ENCODE peak calls at places on chromosomes 16 and 17, in ten cellular contexts. V is prostate gland, T is H9, A is ascending aorta, O is uterus, F is heart left ventricle, H is OCI-LY7, D is body of pancreas, C is ovary, J is GM23248. W is an unnamed sample. For H3K4me1, the result is how much of the 10 kb centered on the place peaks cover.

GRCh38 chr17:14672830-14673229 is 371.9 kb downstream of the HS3ST3B1 start:
- DNase-seq in C (no peak), T (no peak), A (no peak), O (no peak), V (no peak), F (no peak), H (no peak), D (peak), J (peak), W (peak)

GRCh38 chr17:49337900-49338299 is 24.1 kb downstream of the ZNF652 start:
- DNase-seq in D (no peak), H (no peak), A (no peak), V (no peak), C (peak), F (no peak), O (peak), J (peak), T (no peak), W (no peak)

GRCh38 chr17:18181358-18181757 is 2.3 kb upstream of the ALKBH5 start:
- DNase-seq in C (peak), F (no peak), A (no peak), H (no peak), O (peak), T (no peak), J (peak), D (no peak), V (no peak), W (no peak)

GRCh38 chr16:83113317-83113716 is 486.5 kb downstream of the CDH13 start:
- DNase-seq in A (no peak), F (no peak), C (no peak), O (no peak), J (peak), V (no peak), T (peak), D (no peak), H (peak), W (no peak)

GRCh38 chr17:81129711-81130367 is 35.5 kb upstream of the PVALEF start:
- DNase-seq in O (no peak), D (no peak), T (no peak), C (no peak), F (no peak), V (no peak), H (no peak), A (no peak), J (no peak), W (no peak)

GRCh38 chr17:31745964-31746650 is 112.9 kb downstream of the COPRS start:
- DNase-seq in J (no peak), A (no peak), H (no peak), O (no peak), V (no peak), T (no peak), F (no peak), D (no peak), C (no peak), W (no peak)

GRCh38 chr16:69626256-69626655 is 60.5 kb downstream of the NFAT5 start:
- DNase-seq in J (peak), T (no peak), V (no peak), H (no peak), C (no peak), F (no peak), D (no peak), O (no peak), A (no peak), W (peak)

GRCh38 chr16:56354746-56355145 is 70.6 kb downstream of the AMFR start:
- DNase-seq in C (peak), F (peak), T (no peak), J (no peak), H (no peak), O (peak), D (no peak), A (no peak), V (no peak), W (no peak)

GRCh38 chr16:31006086-31006385 is 4.4 kb downstream of the STX1B start:
- DNase-seq in A (no peak), T (no peak), F (no peak), J (no peak), C (no peak), H (no peak), O (no peak), V (no peak), D (no peak), W (no peak)

GRCh38 chr17:78374631-78375274 is 3.7 kb upstream of the PGS1 start:
- DNase-seq in H (no peak), C (no peak), F (no peak), O (no peak), V (no peak), A (no peak), J (peak), D (no peak), T (peak), W (peak)

GRCh38 chr17:76755285-76755684 is 17.4 kb downstream of the MFSD11 start:
- DNase-seq in O (no peak), F (no peak), V (no peak), T (no peak), D (no peak), J (no peak), A (no peak), C (no peak), H (no peak), W (no peak)

GRCh38 chr16:47162670-47163420 is 19.1 kb upstream of the NETO2 start:
- DNase-seq in T (no peak), O (no peak), J (no peak), F (no peak), D (no peak), A (no peak), C (no peak), H (no peak), V (no peak), W (no peak)

GRCh38 chr17:80941743-80942211 is 49.9 kb upstream of the CHMP6 start:
- DNase-seq in A (no peak), F (no peak), T (no peak), J (peak), O (peak), V (no peak), C (peak), H (no peak), D (no peak), W (no peak)

DNA sequence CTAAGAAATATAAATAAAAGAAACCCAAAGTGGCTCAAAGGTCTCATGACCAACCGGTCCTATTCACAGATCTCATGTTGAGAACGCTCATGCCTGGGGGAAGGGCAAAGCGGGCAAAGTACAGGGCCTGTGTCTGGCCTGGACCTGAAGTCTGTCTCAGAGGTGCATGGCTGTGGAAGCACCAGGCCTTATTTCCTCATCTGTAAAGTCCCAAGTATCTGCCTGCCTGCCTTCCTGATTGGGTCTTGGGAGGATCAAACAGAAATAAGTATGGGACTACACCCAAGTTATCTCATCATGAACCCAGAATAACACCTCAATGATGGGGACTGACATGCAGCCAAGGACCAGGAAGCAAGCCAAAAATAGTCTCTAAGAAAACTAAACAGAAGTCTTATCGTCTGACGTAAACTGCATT is 14.2 kb downstream of the AXIN2 start:
- DNase-seq in V (peak), H (no peak), T (no peak), C (no peak), J (no peak), D (peak), O (peak), A (no peak), F (no peak), W (no peak)
- H3K4me1 ChIP-seq in V (under half), H (under half), T (under half), C (under half), J (under half), D (under half), O (under half), A (under half), F (half or more), W (under half)

GRCh38 chr17:40458001-40458791 is 14.9 kb downstream of the IGFBP4 start:
- DNase-seq in D (peak), T (no peak), V (no peak), C (peak), H (no peak), O (peak), J (peak), A (no peak), F (no peak), W (peak)
- H3K27ac ChIP-seq in D (peak), T (no peak), V (no peak), C (no peak), H (no peak), O (peak), J (peak), A (no peak), F (no peak), W (no peak)

DNA sequence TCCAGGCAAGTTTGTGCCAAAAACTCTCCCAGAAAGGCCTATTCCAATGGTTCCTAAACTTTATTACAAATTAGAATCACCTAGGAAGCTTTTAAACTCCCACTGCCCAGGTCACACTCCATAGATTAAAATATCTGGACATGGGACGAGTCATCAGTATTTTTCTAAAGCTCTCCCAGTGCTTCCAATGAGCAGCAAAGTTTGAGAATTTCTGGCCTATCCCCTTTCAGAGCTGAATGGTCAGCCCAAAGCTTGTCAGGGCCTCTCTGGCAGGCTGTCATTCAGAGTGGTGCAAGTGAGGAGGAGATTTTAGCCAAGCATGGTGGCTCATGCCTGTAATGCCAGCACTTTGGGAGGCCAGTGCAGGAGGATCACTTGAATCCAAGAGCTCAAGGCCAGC is 2.4 kb downstream of the BCL6B start:
- DNase-seq in A (no peak), D (no peak), F (no peak), O (no peak), J (no peak), H (no peak), T (no peak), C (no peak), V (no peak), W (no peak)
- H3K4me1 ChIP-seq in A (under half), D (under half), F (under half), O (under half), J (under half), H (under half), T (under half), C (under half), V (under half), W (under half)

DNA sequence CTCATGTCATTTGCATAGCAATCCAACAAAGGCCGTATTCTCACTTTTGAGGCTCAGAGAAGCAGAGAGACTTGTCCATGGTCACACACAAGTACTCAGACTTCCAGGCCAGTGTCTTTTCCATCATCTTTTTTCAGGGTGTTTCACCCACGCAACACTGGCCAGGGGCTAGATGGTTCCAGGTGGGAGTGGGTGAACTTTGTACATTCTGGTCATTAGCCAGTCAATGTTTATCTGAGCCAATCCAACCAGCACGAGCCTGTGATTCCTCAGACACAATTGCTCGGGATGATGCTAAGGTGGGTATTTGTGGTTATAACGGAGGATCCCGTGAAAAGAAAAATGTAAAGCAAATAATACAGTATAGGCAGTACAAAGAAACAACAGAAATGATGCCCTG is 56.3 kb downstream of the ZFHX3 start:
- DNase-seq in O (no peak), D (no peak), F (no peak), J (no peak), C (no peak), H (no peak), V (no peak), A (no peak), T (no peak), W (no peak)
- H3K27ac ChIP-seq in O (peak), D (no peak), F (peak), J (peak), C (no peak), H (no peak), V (peak), A (peak), T (no peak), W (no peak)

DNA sequence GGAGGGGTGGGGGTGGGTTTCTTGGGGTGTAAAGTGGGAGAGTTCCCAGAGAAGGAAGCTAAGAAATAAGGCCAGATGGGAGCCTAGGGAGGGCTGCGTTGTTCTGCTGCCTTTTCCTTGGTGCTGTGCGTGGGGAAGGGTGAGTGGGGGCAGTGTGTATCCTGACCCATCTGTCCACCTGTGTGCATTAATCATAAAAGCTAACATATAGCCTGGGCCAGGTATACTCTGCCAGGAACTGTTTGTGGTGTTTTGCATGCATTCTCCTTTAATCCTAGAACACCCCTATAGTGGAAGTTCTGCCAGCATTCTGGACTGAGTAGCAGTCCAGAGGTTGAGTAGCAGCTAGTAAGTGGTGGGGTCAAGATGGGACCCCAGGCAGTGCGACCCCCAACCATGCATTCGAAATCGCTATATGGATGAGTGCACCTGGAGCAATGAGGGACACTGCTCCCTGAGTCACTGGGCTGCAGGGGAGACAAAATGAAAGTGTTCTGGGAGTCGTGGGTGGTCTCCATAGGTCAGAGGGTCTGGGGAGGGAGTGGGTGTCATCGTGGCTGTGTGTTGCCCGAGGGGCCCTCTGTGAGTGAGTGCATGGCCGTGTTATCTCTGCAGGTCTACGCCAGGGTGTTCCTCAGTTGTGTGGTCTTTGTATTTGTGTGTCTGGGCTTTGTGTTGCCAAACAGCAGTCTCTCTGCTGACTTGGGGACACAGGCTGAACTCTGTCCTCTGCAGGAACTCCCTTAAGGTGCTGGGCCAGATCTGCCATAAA is 1.3 kb downstream of the ERBB2 start:
- DNase-seq in A (no peak), V (no peak), D (no peak), H (no peak), F (no peak), C (no peak), T (no peak), O (no peak), J (no peak), W (no peak)
- H3K4me1 ChIP-seq in A (under half), V (under half), D (half or more), H (under half), F (under half), C (under half), T (under half), O (under half), J (under half), W (under half)

GRCh38 chr16:67393790-67394270 is 532 bp upstream of the TPPP3 start:
- DNase-seq in H (no peak), J (no peak), F (no peak), V (no peak), T (no peak), O (no peak), A (no peak), D (no peak), C (no peak), W (no peak)
- H3K27ac ChIP-seq in H (no peak), J (no peak), F (peak), V (peak), T (no peak), O (peak), A (peak), D (peak), C (no peak), W (no peak)

GRCh38 chr17:57948555-57949420 is 6.4 kb downstream of the CUEDC1 start:
- DNase-seq in F (no peak), J (peak), V (no peak), T (no peak), C (no peak), A (no peak), O (peak), D (peak), H (no peak), W (peak)
- H3K4me1 ChIP-seq in F (half or more), J (half or more), V (under half), T (under half), C (under half), A (under half), O (under half), D (under half), H (under half), W (under half)

DNA sequence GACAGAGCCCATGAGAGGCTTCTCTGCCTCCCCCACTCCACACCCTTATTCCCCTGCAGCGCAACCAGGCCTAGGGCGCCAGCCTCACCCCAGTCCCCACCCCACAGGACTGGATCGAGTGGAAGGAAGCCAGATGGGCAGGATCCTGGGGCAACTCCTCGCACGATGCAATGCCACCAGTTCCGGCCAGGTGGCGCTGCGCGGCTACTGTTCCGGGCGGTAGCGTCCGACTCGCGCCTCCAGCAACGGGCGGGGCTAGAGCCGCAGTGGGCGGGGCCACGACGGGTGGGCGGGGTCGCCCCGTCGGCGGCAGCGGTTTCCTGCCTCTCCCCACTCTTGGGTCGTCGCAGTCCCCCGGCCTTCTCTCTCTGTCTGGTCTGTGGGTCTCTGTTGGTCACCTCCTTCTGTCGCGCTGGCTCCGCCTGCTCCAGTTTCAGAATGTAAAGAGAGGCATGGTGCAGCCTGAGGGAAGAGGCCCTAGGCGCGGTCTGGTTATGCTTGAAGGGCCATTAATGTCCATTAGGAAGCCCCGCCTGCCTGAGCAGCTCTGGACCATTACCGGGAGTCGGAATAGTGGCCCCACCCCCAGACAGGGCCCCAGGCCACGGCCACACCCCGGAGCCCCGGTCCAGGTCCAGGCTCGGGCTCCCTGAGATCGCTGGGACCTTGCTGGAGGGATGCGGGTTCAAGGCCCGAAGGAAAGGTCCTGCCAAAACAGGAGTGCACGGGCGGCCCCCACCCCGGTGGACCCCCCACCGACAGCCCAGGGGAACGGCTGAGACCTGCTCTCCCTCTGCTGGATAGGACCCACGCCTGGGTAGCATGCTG is 3.4 kb upstream of the NHERF2 start:
- DNase-seq in V (peak), H (peak), C (peak), O (peak), A (peak), D (peak), F (peak), J (peak), T (peak), W (peak)
- H3K27ac ChIP-seq in V (peak), H (no peak), C (peak), O (peak), A (peak), D (peak), F (peak), J (no peak), T (no peak), W (no peak)

W was measured in foreskin keratinocyte.